ENCODE peak calls at places on chromosomes 5 and 9, in four cellular contexts. One of them, this sample, is unnamed.
A peak's percentile ranks its signal among the peaks of the same experiment; 100 is the strongest.

GRCh38 chr5:54821445-54822330 is 163.7 kb downstream of the ESM1 start:
- DNase-seq in SW 1271: no peak
- DNase-seq in NCI-H1092 treated with DMSO at 0.1 percent for 48 hours: no peak
- DNase-seq in effector memory CD4-positive, alpha-beta T cell: no peak
- DNase-seq in this sample: no peak

GRCh38 chr5:180688326-180689070 is 39.1 kb upstream of the FLT4 start:
- DNase-seq in effector memory CD4-positive, alpha-beta T cell: no peak
- DNase-seq in NCI-H1092 treated with DMSO at 0.1 percent for 48 hours: no peak
- DNase-seq in SW 1271: no peak
- DNase-seq in this sample: no peak

GRCh38 chr5:16539169-16539666 is 73.6 kb upstream of the ZNF622 start:
- DNase-seq in effector memory CD4-positive, alpha-beta T cell: no peak
- DNase-seq in SW 1271: no peak
- DNase-seq in NCI-H1092 treated with DMSO at 0.1 percent for 48 hours: no peak
- DNase-seq in this sample: no peak

GRCh38 chr5:67233075-67233474 is 36.5 kb upstream of the CD180 start:
- DNase-seq in NCI-H1092 treated with DMSO at 0.1 percent for 48 hours: no peak
- DNase-seq in effector memory CD4-positive, alpha-beta T cell: no peak
- DNase-seq in SW 1271: no peak
- DNase-seq in this sample: no peak

GRCh38 chr5:148776780-148777179 is 49.6 kb upstream of the ADRB2 start:
- DNase-seq in SW 1271: peak; percentile 27
- DNase-seq in NCI-H1092 treated with DMSO at 0.1 percent for 48 hours: no peak
- DNase-seq in effector memory CD4-positive, alpha-beta T cell: no peak
- DNase-seq in this sample: no peak

GRCh38 chr5:142816577-142816976 is 46.4 kb downstream of the ARHGAP26 start:
- DNase-seq in NCI-H1092 treated with DMSO at 0.1 percent for 48 hours: no peak
- DNase-seq in SW 1271: no peak
- DNase-seq in effector memory CD4-positive, alpha-beta T cell: no peak
- DNase-seq in this sample: no peak

GRCh38 chr5:74375271-74375670 is 265.3 kb downstream of the ENC1 start:
- DNase-seq in SW 1271: no peak
- DNase-seq in NCI-H1092 treated with DMSO at 0.1 percent for 48 hours: no peak
- DNase-seq in effector memory CD4-positive, alpha-beta T cell: no peak
- DNase-seq in this sample: no peak

GRCh38 chr5:178542455-178542854 is 47.7 kb downstream of the COL23A1 start:
- DNase-seq in SW 1271: no peak
- DNase-seq in NCI-H1092 treated with DMSO at 0.1 percent for 48 hours: no peak
- DNase-seq in effector memory CD4-positive, alpha-beta T cell: no peak
- DNase-seq in this sample: no peak

GRCh38 chr9:137406085-137406773 is 16.7 kb downstream of the EXD3 start:
- DNase-seq in NCI-H1092 treated with DMSO at 0.1 percent for 48 hours: no peak
- DNase-seq in SW 1271: no peak
- DNase-seq in effector memory CD4-positive, alpha-beta T cell: no peak
- DNase-seq in this sample: no peak

GRCh38 chr9:136757328-136757727 is 715 bp downstream of the LCN8 start:
- DNase-seq in effector memory CD4-positive, alpha-beta T cell: no peak
- DNase-seq in NCI-H1092 treated with DMSO at 0.1 percent for 48 hours: no peak
- DNase-seq in SW 1271: no peak
- DNase-seq in this sample: no peak

GRCh38 chr9:84230355-84231136 is 110.0 kb downstream of the SLC28A3 start:
- DNase-seq in effector memory CD4-positive, alpha-beta T cell: no peak
- DNase-seq in NCI-H1092 treated with DMSO at 0.1 percent for 48 hours: no peak
- DNase-seq in SW 1271: no peak
- DNase-seq in this sample: no peak

GRCh38 chr5:160155017-160155725 is 35.9 kb upstream of the PWWP2A start:
- DNase-seq in effector memory CD4-positive, alpha-beta T cell: no peak
- DNase-seq in SW 1271: no peak
- DNase-seq in NCI-H1092 treated with DMSO at 0.1 percent for 48 hours: no peak
- DNase-seq in this sample: no peak

GRCh38 chr9:124452841-124453585 is 2.8 kb downstream of the ADGRD2 start:
- DNase-seq in NCI-H1092 treated with DMSO at 0.1 percent for 48 hours: no peak
- DNase-seq in SW 1271: no peak
- DNase-seq in effector memory CD4-positive, alpha-beta T cell: no peak
- DNase-seq in this sample: no peak

GRCh38 chr9:89489548-89490527 is 8.1 kb downstream of the SEMA4D start:
- DNase-seq in SW 1271: no peak
- DNase-seq in effector memory CD4-positive, alpha-beta T cell: no peak
- DNase-seq in NCI-H1092 treated with DMSO at 0.1 percent for 48 hours: no peak
- DNase-seq in this sample: no peak

GRCh38 chr9:96442491-96442890 is 7.5 kb upstream of the HABP4 start:
- DNase-seq in effector memory CD4-positive, alpha-beta T cell: no peak
- DNase-seq in NCI-H1092 treated with DMSO at 0.1 percent for 48 hours: no peak
- DNase-seq in SW 1271: no peak
- DNase-seq in this sample: no peak

GRCh38 chr9:7762600-7762999 is 37.0 kb downstream of the DMAC1 start:
- DNase-seq in effector memory CD4-positive, alpha-beta T cell: no peak
- DNase-seq in SW 1271: no peak
- DNase-seq in NCI-H1092 treated with DMSO at 0.1 percent for 48 hours: no peak
- DNase-seq in this sample: no peak

This sample was measured in NCI-H748 treated with DMSO at 0.1 percent for 48 hours.